ENCODE peak calls at places on chromosomes 12 and 14, in five cellular contexts. X is NCI-H748 treated with DMSO at 0.1 percent for 48 hours; Y is activated CD8-positive, alpha-beta memory T cell treated with anti-CD3 and anti-CD28 coated beads for 4 hours; T is NCI-H1092 treated with DMSO at 0.1 percent for 48 hours; Q is NCI-H1417 treated with DMSO at 0.1 percent for 48 hours. E is an unnamed sample.

GRCh38 chr12:111827916-111828315 is 14.1 kb upstream of the MAPKAPK5 start:
- DNase-seq in X (no peak), Y (no peak), T (no peak), Q (no peak), E (no peak)

GRCh38 chr14:58455593-58456265 is 28.2 kb downstream of the KIAA0586 start:
- DNase-seq in X (no peak), Y (no peak), T (no peak), Q (no peak), E (no peak)

GRCh38 chr14:59055439-59056045 is 132.9 kb upstream of the DAAM1 start:
- DNase-seq in X (peak), Y (no peak), T (peak), Q (no peak), E (no peak)

GRCh38 chr12:113818833-113819232 is 147.3 kb downstream of the RBM19 start:
- DNase-seq in X (no peak), Y (no peak), T (no peak), Q (no peak), E (no peak)

GRCh38 chr12:132952371-132953162 is 3.5 kb downstream of the ZNF605 start:
- DNase-seq in X (no peak), Y (no peak), T (no peak), Q (no peak), E (no peak)

GRCh38 chr14:84493779-84494178 is 1036.2 kb upstream of the FLRT2 start:
- DNase-seq in X (no peak), Y (no peak), T (no peak), Q (no peak), E (no peak)

GRCh38 chr12:94286580-94287244 is 138.3 kb downstream of the PLXNC1 start:
- DNase-seq in X (peak), Y (no peak), T (peak), Q (no peak), E (no peak)

GRCh38 chr14:39229222-39229543 is 4.5 kb upstream of the MIA2 start:
- DNase-seq in X (no peak), Y (peak), T (no peak), Q (no peak), E (no peak)

GRCh38 chr14:90700928-90701776 is 115.1 kb downstream of the TTC7B start:
- DNase-seq in X (no peak), Y (no peak), T (no peak), Q (no peak), E (no peak)

GRCh38 chr12:24754690-24755638 is 193.9 kb downstream of the BCAT1 start:
- DNase-seq in X (no peak), Y (no peak), T (no peak), Q (no peak), E (no peak)

GRCh38 chr12:80262372-80263170 is 163.2 kb downstream of the OTOGL start:
- DNase-seq in X (no peak), Y (no peak), T (no peak), Q (no peak), E (no peak)

GRCh38 chr14:72609205-72609916 is 284.5 kb downstream of the DPF3 start:
- DNase-seq in X (no peak), Y (no peak), T (no peak), Q (no peak), E (no peak)

GRCh38 chr12:52628841-52629240 is 10.5 kb upstream of the KRT73 start:
- DNase-seq in X (no peak), Y (no peak), T (no peak), Q (no peak), E (no peak)

GRCh38 chr12:118188690-118189371 is 52.9 kb downstream of the PEBP1 start:
- DNase-seq in X (peak), Y (no peak), T (peak), Q (no peak), E (peak)

GRCh38 chr14:85516239-85517112 is 13.5 kb upstream of the FLRT2 start:
- DNase-seq in X (no peak), Y (no peak), T (no peak), Q (no peak), E (no peak)

GRCh38 chr14:30153662-30154061 is 226.0 kb upstream of the PRKD1 start:
- DNase-seq in X (no peak), Y (no peak), T (no peak), Q (no peak), E (no peak)

GRCh38 chr14:101068958-101069549 is 165.5 kb upstream of the RTL1 start:
- DNase-seq in X (no peak), Y (no peak), T (no peak), Q (no peak), E (peak)

GRCh38 chr14:103121846-103122577 is 1.2 kb upstream of the TNFAIP2 start:
- DNase-seq in X (peak), Y (no peak), T (peak), Q (peak), E (peak)

GRCh38 chr14:24710403-24711063 is 76.5 kb upstream of the GZMB start:
- DNase-seq in X (peak), Y (no peak), T (peak), Q (peak), E (peak)

GRCh38 chr14:103101964-103102688 is 7.6 kb downstream of the EXOC3L4 start:
- DNase-seq in X (no peak), Y (no peak), T (no peak), Q (no peak), E (no peak)

GRCh38 chr14:96274122-96274910 is 18.3 kb downstream of the BDKRB1 start:
- DNase-seq in X (no peak), Y (no peak), T (no peak), Q (no peak), E (no peak)

GRCh38 chr12:51819851-51820720 is 28.4 kb downstream of the FIGNL2 start:
- DNase-seq in X (peak), Y (no peak), T (peak), Q (no peak), E (no peak)

GRCh38 chr12:122205590-122205925 is 2.0 kb downstream of the B3GNT4 start:
- DNase-seq in X (no peak), Y (no peak), T (no peak), Q (no peak), E (no peak)

GRCh38 chr12:105166736-105167135 is 59.2 kb downstream of the WASHC4 start:
- DNase-seq in X (no peak), Y (no peak), T (no peak), Q (no peak), E (no peak)

GRCh38 chr12:123859035-123859434 is 96.9 kb downstream of the DNAH10 start:
- DNase-seq in X (no peak), Y (no peak), T (no peak), Q (no peak), E (no peak)

GRCh38 chr14:96095058-96095457 is 55.9 kb downstream of the C14orf132 start:
- DNase-seq in X (no peak), Y (no peak), T (no peak), Q (no peak), E (no peak)

GRCh38 chr12:129662184-129662583 is 241.6 kb downstream of the TMEM132D start:
- DNase-seq in X (no peak), Y (no peak), T (no peak), Q (no peak), E (no peak)

GRCh38 chr12:29725587-29726320 is 58.0 kb downstream of the TMTC1 start:
- DNase-seq in X (no peak), Y (no peak), T (peak), Q (no peak), E (peak)

GRCh38 chr14:91261115-91261514 is 16.6 kb upstream of the GPR68 start:
- DNase-seq in X (no peak), Y (no peak), T (no peak), Q (no peak), E (no peak)

GRCh38 chr12:77204055-77204454 is 138.7 kb upstream of the E2F7 start:
- DNase-seq in X (no peak), Y (no peak), T (no peak), Q (no peak), E (no peak)

GRCh38 chr12:5429741-5430557 is 2.0 kb upstream of the NTF3 start:
- DNase-seq in X (no peak), Y (no peak), T (no peak), Q (no peak), E (no peak)

GRCh38 chr12:5273709-5274108 is 158.2 kb upstream of the NTF3 start:
- DNase-seq in X (no peak), Y (no peak), T (no peak), Q (no peak), E (no peak)

E was measured in heart left ventricle.